ENCODE peak calls at places on chromosomes 11 and 22, in five cellular contexts. S is fibroblast of mammary gland; C is activated CD8-positive, alpha-beta memory T cell treated with anti-CD3 and anti-CD28 coated beads, Interleukin-2, amount 50 U/mL, for 48 hours; X is activated effector memory CD4-positive, alpha-beta T cell treated with anti-CD3 and anti-CD28 coated beads, Interleukin-2, amount 50 U/mL, for 16 hours; J is kidney glomerular epithelial cell. F is an unnamed sample.

GRCh38 chr11:4531666-4532065 is 13.3 kb upstream of the OR52M1 start:
- DNase-seq in S (no peak), J (no peak), C (no peak), X (no peak), F (no peak)

GRCh38 chr11:68706237-68706636 is 21.9 kb downstream of the GAL start:
- DNase-seq in X (no peak), C (no peak), S (no peak), J (no peak), F (no peak)

GRCh38 chr11:68206211-68206610 is 6.9 kb downstream of the KMT5B start:
- DNase-seq in X (no peak), S (peak; percentile 72), C (no peak), J (peak; percentile 53), F (peak; percentile 65)

GRCh38 chr11:12377106-12377823 is at the start of gene PARVA:
- DNase-seq in S (peak; percentile 69), J (peak; percentile 61), X (no peak), C (no peak), F (peak; percentile 86)

GRCh38 chr11:68416070-68416578 is 44.4 kb upstream of the PPP6R3 start:
- DNase-seq in C (no peak), X (no peak), J (no peak), S (no peak), F (no peak)

GRCh38 chr11:65493367-65494176 is 5.3 kb upstream of the MALAT1 start:
- DNase-seq in C (no peak), S (peak; percentile 99), J (no peak), X (no peak), F (peak; percentile 97)

GRCh38 chr11:86214710-86215109 is 29.8 kb upstream of the EED start:
- DNase-seq in C (peak; percentile 86), J (no peak), X (peak; percentile 85), S (no peak), F (peak; percentile 49)

GRCh38 chr11:114092953-114093352 is 33.4 kb downstream of the ZBTB16 start:
- DNase-seq in C (no peak), X (no peak), S (no peak), J (no peak), F (no peak)

GRCh38 chr11:92707173-92707619 is 262.3 kb upstream of the MTNR1B start:
- DNase-seq in C (no peak), S (no peak), J (no peak), X (no peak), F (peak; percentile 8)

GRCh38 chr11:110909331-110909730 is 197.1 kb upstream of the ARHGAP20 start:
- DNase-seq in X (no peak), J (peak; percentile 16), S (no peak), C (no peak), F (peak; percentile 76)

GRCh38 chr22:17077255-17077654 is 7.5 kb upstream of the IL17RA start:
- DNase-seq in J (peak; percentile 66), S (peak; percentile 72), C (no peak), X (peak; percentile 8), F (peak; percentile 89)

GRCh38 chr11:66426314-66426713 is 5.5 kb downstream of the NPAS4 start:
- DNase-seq in S (no peak), C (no peak), X (no peak), J (no peak), F (no peak)

GRCh38 chr11:123180574-123180973 is 14.5 kb downstream of the CLMP start:
- DNase-seq in X (no peak), S (no peak), C (no peak), J (no peak), F (no peak)

GRCh38 chr11:10314199-10315072 is 9.6 kb downstream of the ADM start:
- DNase-seq in S (peak; percentile 58), C (no peak), J (peak; percentile 39), X (no peak), F (peak; percentile 67)

GRCh38 chr22:38924197-38924952 is 33.0 kb upstream of the APOBEC3A start:
- DNase-seq in J (peak; percentile 81), C (no peak), S (peak; percentile 79), X (no peak), F (peak; percentile 94)

GRCh38 chr11:70314730-70315129 is 44.2 kb downstream of the PPFIA1 start:
- DNase-seq in J (no peak), C (no peak), X (no peak), S (no peak), F (peak; percentile 65)

GRCh38 chr22:43733138-43733537 is 79.0 kb downstream of the EFCAB6 start:
- DNase-seq in J (no peak), X (no peak), S (no peak), C (no peak), F (no peak)

GRCh38 chr22:28942801-28943500 is 59.6 kb downstream of the ZNRF3 start:
- DNase-seq in S (no peak), X (no peak), C (no peak), J (no peak), F (no peak)

GRCh38 chr11:86938900-86939880 is 16.0 kb downstream of the FZD4 start:
- DNase-seq in X (no peak), S (peak; percentile 74), C (no peak), J (peak; percentile 42), F (peak; percentile 71)

GRCh38 chr11:6695377-6695776 is 12.2 kb upstream of the MRPL17 start:
- DNase-seq in J (peak; percentile 7), S (peak; percentile 84), X (no peak), C (no peak), F (peak; percentile 13)